ENCODE peak calls at places on chromosomes 2 and 18, in ten cellular contexts. One of them, this sample, is unnamed.

GRCh38 chr18:21004721-21005120 is 106.9 kb downstream of the ROCK1 start:
- DNase-seq in NCI-H345: no peak
- DNase-seq in pancreas: no peak
- DNase-seq in MV-4-11: peak
- DNase-seq in tibial artery: no peak
- DNase-seq in NCI-H1092 treated with DMSO at 0.1 percent for 48 hours: no peak
- DNase-seq in activated T-cell treated with anti-CD3 and anti-CD28 coated beads for 24 hours: no peak
- DNase-seq in GM13976: no peak
- DNase-seq in fibroblast of lung: peak
- DNase-seq in NCI-H1417: no peak
- DNase-seq in this sample: no peak

GRCh38 chr18:23721711-23722479 is 32.6 kb downstream of the LAMA3 start:
- DNase-seq in fibroblast of lung: no peak
- DNase-seq in tibial artery: no peak
- DNase-seq in NCI-H1092 treated with DMSO at 0.1 percent for 48 hours: no peak
- DNase-seq in MV-4-11: no peak
- DNase-seq in pancreas: no peak
- DNase-seq in GM13976: no peak
- DNase-seq in activated T-cell treated with anti-CD3 and anti-CD28 coated beads for 24 hours: no peak
- DNase-seq in NCI-H345: peak
- DNase-seq in NCI-H1417: no peak
- DNase-seq in this sample: no peak

GRCh38 chr2:228532233-228532632 is 350.7 kb upstream of the SPHKAP start:
- DNase-seq in activated T-cell treated with anti-CD3 and anti-CD28 coated beads for 24 hours: no peak
- DNase-seq in NCI-H1092 treated with DMSO at 0.1 percent for 48 hours: no peak
- DNase-seq in fibroblast of lung: no peak
- DNase-seq in NCI-H345: no peak
- DNase-seq in pancreas: no peak
- DNase-seq in GM13976: no peak
- DNase-seq in tibial artery: no peak
- DNase-seq in NCI-H1417: no peak
- DNase-seq in MV-4-11: no peak
- DNase-seq in this sample: no peak

GRCh38 chr18:57542126-57542525 is 44.4 kb downstream of the FECH start:
- DNase-seq in NCI-H1092 treated with DMSO at 0.1 percent for 48 hours: no peak
- DNase-seq in activated T-cell treated with anti-CD3 and anti-CD28 coated beads for 24 hours: no peak
- DNase-seq in GM13976: no peak
- DNase-seq in NCI-H345: no peak
- DNase-seq in NCI-H1417: no peak
- DNase-seq in tibial artery: no peak
- DNase-seq in pancreas: no peak
- DNase-seq in MV-4-11: no peak
- DNase-seq in fibroblast of lung: no peak
- DNase-seq in this sample: no peak

GRCh38 chr2:9392895-9393757 is 30.2 kb downstream of the ITGB1BP1 start:
- DNase-seq in NCI-H1092 treated with DMSO at 0.1 percent for 48 hours: no peak
- DNase-seq in tibial artery: no peak
- DNase-seq in fibroblast of lung: no peak
- DNase-seq in NCI-H1417: no peak
- DNase-seq in pancreas: peak
- DNase-seq in activated T-cell treated with anti-CD3 and anti-CD28 coated beads for 24 hours: no peak
- DNase-seq in MV-4-11: no peak
- DNase-seq in GM13976: no peak
- DNase-seq in NCI-H345: no peak
- DNase-seq in this sample: no peak

GRCh38 chr2:46360303-46360702 is 63.1 kb downstream of the EPAS1 start:
- DNase-seq in GM13976: no peak
- DNase-seq in MV-4-11: no peak
- DNase-seq in NCI-H345: no peak
- DNase-seq in NCI-H1417: no peak
- DNase-seq in NCI-H1092 treated with DMSO at 0.1 percent for 48 hours: no peak
- DNase-seq in fibroblast of lung: no peak
- DNase-seq in activated T-cell treated with anti-CD3 and anti-CD28 coated beads for 24 hours: no peak
- DNase-seq in pancreas: no peak
- DNase-seq in tibial artery: no peak
- DNase-seq in this sample: no peak

GRCh38 chr2:101160454-101160853 is 9.3 kb upstream of the TBC1D8 start:
- DNase-seq in NCI-H345: no peak
- DNase-seq in pancreas: no peak
- DNase-seq in GM13976: no peak
- DNase-seq in tibial artery: no peak
- DNase-seq in NCI-H1417: no peak
- DNase-seq in fibroblast of lung: peak
- DNase-seq in NCI-H1092 treated with DMSO at 0.1 percent for 48 hours: no peak
- DNase-seq in activated T-cell treated with anti-CD3 and anti-CD28 coated beads for 24 hours: no peak
- DNase-seq in MV-4-11: no peak
- DNase-seq in this sample: no peak

GRCh38 chr18:76208632-76209308 is 286.3 kb downstream of the ZNF516 start:
- DNase-seq in tibial artery: no peak
- DNase-seq in activated T-cell treated with anti-CD3 and anti-CD28 coated beads for 24 hours: no peak
- DNase-seq in pancreas: no peak
- DNase-seq in fibroblast of lung: no peak
- DNase-seq in MV-4-11: no peak
- DNase-seq in GM13976: no peak
- DNase-seq in NCI-H1417: no peak
- DNase-seq in NCI-H345: no peak
- DNase-seq in NCI-H1092 treated with DMSO at 0.1 percent for 48 hours: no peak
- DNase-seq in this sample: no peak

GRCh38 chr2:10901160-10901559 is 10.6 kb upstream of the KCNF1 start:
- DNase-seq in activated T-cell treated with anti-CD3 and anti-CD28 coated beads for 24 hours: no peak
- DNase-seq in pancreas: no peak
- DNase-seq in NCI-H345: peak
- DNase-seq in NCI-H1417: peak
- DNase-seq in GM13976: no peak
- DNase-seq in fibroblast of lung: peak
- DNase-seq in NCI-H1092 treated with DMSO at 0.1 percent for 48 hours: no peak
- DNase-seq in tibial artery: no peak
- DNase-seq in MV-4-11: peak
- DNase-seq in this sample: no peak

GRCh38 chr18:35178260-35178659 is 62.6 kb upstream of the ZNF397 start:
- DNase-seq in tibial artery: no peak
- DNase-seq in fibroblast of lung: peak
- DNase-seq in activated T-cell treated with anti-CD3 and anti-CD28 coated beads for 24 hours: no peak
- DNase-seq in NCI-H345: no peak
- DNase-seq in NCI-H1417: no peak
- DNase-seq in pancreas: no peak
- DNase-seq in MV-4-11: peak
- DNase-seq in NCI-H1092 treated with DMSO at 0.1 percent for 48 hours: no peak
- DNase-seq in GM13976: no peak
- DNase-seq in this sample: no peak

GRCh38 chr2:121241466-121241865 is 43.5 kb downstream of the TFCP2L1 start:
- DNase-seq in MV-4-11: no peak
- DNase-seq in GM13976: no peak
- DNase-seq in fibroblast of lung: no peak
- DNase-seq in NCI-H345: no peak
- DNase-seq in NCI-H1092 treated with DMSO at 0.1 percent for 48 hours: no peak
- DNase-seq in pancreas: peak
- DNase-seq in activated T-cell treated with anti-CD3 and anti-CD28 coated beads for 24 hours: no peak
- DNase-seq in tibial artery: no peak
- DNase-seq in NCI-H1417: no peak
- DNase-seq in this sample: peak

GRCh38 chr2:62489162-62489561 is 16.8 kb downstream of the TMEM17 start:
- DNase-seq in fibroblast of lung: peak
- DNase-seq in MV-4-11: no peak
- DNase-seq in NCI-H345: no peak
- DNase-seq in GM13976: no peak
- DNase-seq in tibial artery: no peak
- DNase-seq in pancreas: no peak
- DNase-seq in NCI-H1417: no peak
- DNase-seq in NCI-H1092 treated with DMSO at 0.1 percent for 48 hours: no peak
- DNase-seq in activated T-cell treated with anti-CD3 and anti-CD28 coated beads for 24 hours: no peak
- DNase-seq in this sample: no peak

GRCh38 chr2:9179572-9180201 is 26.9 kb upstream of the ASAP2 start:
- DNase-seq in NCI-H1417: no peak
- DNase-seq in NCI-H345: peak
- DNase-seq in tibial artery: peak
- DNase-seq in fibroblast of lung: peak
- DNase-seq in activated T-cell treated with anti-CD3 and anti-CD28 coated beads for 24 hours: no peak
- DNase-seq in MV-4-11: no peak
- DNase-seq in GM13976: no peak
- DNase-seq in pancreas: no peak
- DNase-seq in NCI-H1092 treated with DMSO at 0.1 percent for 48 hours: no peak
- DNase-seq in this sample: peak

GRCh38 chr2:215861607-215862033 is 151.7 kb downstream of the MREG start:
- DNase-seq in NCI-H1092 treated with DMSO at 0.1 percent for 48 hours: no peak
- DNase-seq in pancreas: no peak
- DNase-seq in tibial artery: no peak
- DNase-seq in NCI-H1417: no peak
- DNase-seq in NCI-H345: no peak
- DNase-seq in GM13976: no peak
- DNase-seq in fibroblast of lung: no peak
- DNase-seq in MV-4-11: no peak
- DNase-seq in activated T-cell treated with anti-CD3 and anti-CD28 coated beads for 24 hours: no peak
- DNase-seq in this sample: no peak

GRCh38 chr2:95374916-95375471 is 27.5 kb upstream of the FAHD2A start:
- DNase-seq in fibroblast of lung: peak
- DNase-seq in NCI-H1092 treated with DMSO at 0.1 percent for 48 hours: no peak
- DNase-seq in NCI-H345: no peak
- DNase-seq in pancreas: no peak
- DNase-seq in GM13976: no peak
- DNase-seq in activated T-cell treated with anti-CD3 and anti-CD28 coated beads for 24 hours: no peak
- DNase-seq in NCI-H1417: no peak
- DNase-seq in tibial artery: peak
- DNase-seq in MV-4-11: no peak
- DNase-seq in this sample: peak